ENCODE peak calls at places on chromosome 10, in nine cellular contexts. L, T, R, X, K, N, Z, F and Q are unnamed samples.

GRCh38 chr10:58775960-58776574 is 263.4 kb downstream of the BICC1 start:
- DNase-seq in F (no peak), K (no peak), Z (no peak), X (peak; percentile 44), L (no peak), T (no peak), R (no peak), N (no peak), Q (no peak)

GRCh38 chr10:61028861-61029361 is 84.9 kb upstream of the RHOBTB1 start:
- DNase-seq in X (no peak), R (no peak), L (no peak), F (no peak), Z (no peak), T (no peak), K (no peak), N (no peak), Q (no peak)

GRCh38 chr10:77637474-77637985 is at the start of gene KCNMA1:
- DNase-seq in N (no peak), T (peak; percentile 67), R (no peak), L (no peak), K (peak; percentile 75), X (peak; percentile 55), F (no peak), Z (no peak), Q (peak; percentile 51)

GRCh38 chr10:22615819-22616499 is 98.4 kb downstream of the PIP4K2A start:
- DNase-seq in T (peak; percentile 50), L (peak; percentile 77), N (peak; percentile 80), R (peak; percentile 36), X (peak; percentile 24), Z (no peak), K (no peak), F (no peak), Q (no peak)

GRCh38 chr10:33487014-33487776 is 152.7 kb upstream of the NRP1 start:
- DNase-seq in R (no peak), T (no peak), N (no peak), F (no peak), K (no peak), X (peak; percentile 10), L (peak; percentile 2), Z (no peak), Q (peak; percentile 44)

GRCh38 chr10:113410618-113411017 is 142.2 kb upstream of the HABP2 start:
- DNase-seq in X (no peak), K (no peak), T (no peak), Z (no peak), F (no peak), L (no peak), R (no peak), N (no peak), Q (no peak)

GRCh38 chr10:123868058-123868995 is 23.3 kb downstream of the CPXM2 start:
- DNase-seq in N (no peak), R (no peak), X (no peak), T (no peak), K (peak; percentile 32), F (no peak), Z (no peak), L (no peak), Q (no peak)

GRCh38 chr10:124959564-124959963 is 17.6 kb downstream of the ZRANB1 start:
- DNase-seq in Z (no peak), N (no peak), R (no peak), X (no peak), F (no peak), T (no peak), L (no peak), K (no peak), Q (no peak)

GRCh38 chr10:93993782-93994668 is at the start of gene PLCE1:
- DNase-seq in N (no peak), T (peak; percentile 71), X (peak; percentile 49), Z (peak; percentile 46), F (no peak), R (peak; percentile 9), L (no peak), K (peak; percentile 62), Q (peak; percentile 71)

GRCh38 chr10:118564652-118565051 is 30.8 kb downstream of the PRLHR start:
- DNase-seq in X (peak; percentile 8), L (no peak), K (peak; percentile 70), N (no peak), R (peak; percentile 4), Z (no peak), F (no peak), T (no peak), Q (peak; percentile 25)

GRCh38 chr10:48470115-48470892 is 134.6 kb downstream of the ARHGAP22 start:
- DNase-seq in N (no peak), Z (peak; percentile 33), T (no peak), K (peak; percentile 48), F (peak; percentile 5), L (no peak), X (no peak), R (no peak), Q (no peak)